ENCODE peak calls at places on chromosomes 1 and 21, in six cellular contexts. H is lower lobe of right lung, Y is neural crest cell, W is left ventricle myocardium inferior, G is body of pancreas, F is upper lobe of left lung. R is an unnamed sample.

GRCh38 chr1:46532498-46533178 is 18.8 kb downstream of the KNCN start:
- DNase-seq in F (peak), H (peak), Y (peak), G (peak), W (peak), R (peak)

GRCh38 chr1:174013864-174014418 is 8.2 kb downstream of the RC3H1 start:
- DNase-seq in Y (no peak), F (no peak), W (no peak), G (no peak), H (no peak), R (no peak)

GRCh38 chr1:198663996-198664789 is 25.4 kb downstream of the PTPRC start:
- DNase-seq in Y (no peak), H (no peak), G (no peak), F (no peak), W (no peak), R (no peak)

GRCh38 chr1:165592945-165593823 is 37.9 kb upstream of the MGST3 start:
- DNase-seq in W (peak), Y (peak), G (peak), H (no peak), F (no peak), R (peak)

GRCh38 chr1:112017183-112017582 is 27.7 kb upstream of the KCND3 start:
- DNase-seq in F (no peak), Y (no peak), W (no peak), G (no peak), H (no peak), R (no peak)

GRCh38 chr1:178126261-178126660 is 32.4 kb downstream of the RASAL2 start:
- DNase-seq in W (no peak), G (no peak), H (no peak), F (no peak), Y (no peak), R (no peak)

GRCh38 chr1:200625381-200625824 is 4.9 kb upstream of the KIF14 start:
- DNase-seq in Y (no peak), F (no peak), G (no peak), W (no peak), H (no peak), R (no peak)

GRCh38 chr1:60341274-60341673 is 267.7 kb upstream of the C1orf87 start:
- DNase-seq in W (no peak), Y (no peak), G (no peak), F (no peak), H (no peak), R (no peak)

GRCh38 chr21:38504056-38504455 is 5.8 kb upstream of the ERG start:
- DNase-seq in Y (no peak), G (no peak), F (no peak), W (no peak), H (no peak), R (no peak)

GRCh38 chr1:230401763-230402294 is 24.3 kb downstream of the PGBD5 start:
- DNase-seq in H (no peak), Y (no peak), F (peak), W (no peak), G (peak), R (no peak)

DNA sequence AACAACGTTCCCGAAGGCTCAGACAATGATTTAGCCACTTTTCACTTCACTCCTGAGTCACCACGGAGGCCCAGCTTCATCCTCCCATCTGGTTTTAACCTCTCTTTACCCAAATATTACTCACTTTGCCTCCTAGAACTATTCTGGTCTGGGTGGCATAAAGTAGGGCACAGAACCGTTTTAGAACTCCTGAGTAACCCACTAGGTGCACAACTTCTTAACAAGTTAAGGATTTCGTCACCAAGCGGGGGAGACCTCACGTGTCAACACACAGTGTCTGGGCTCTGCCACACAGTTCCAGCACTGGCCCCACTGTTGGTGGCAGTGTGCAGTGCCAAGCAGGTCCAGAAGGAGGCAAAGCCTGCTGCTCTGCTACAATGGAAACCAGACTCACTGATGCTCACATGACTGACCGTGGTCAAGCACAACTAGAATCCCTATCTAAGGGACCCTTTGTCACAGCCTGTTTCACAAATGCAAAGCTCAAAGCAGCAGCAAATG is 121.7 kb downstream of the SIPA1L2 start:
- DNase-seq in F (no peak), H (no peak), G (no peak), Y (no peak), W (no peak), R (no peak)
- TF ChIP-seq CTCF in F (no peak), H (no peak), G (no peak), Y (no peak), W (peak), R (peak)

GRCh38 chr21:46316708-46317324 is 6.9 kb downstream of the C21orf58 start:
- DNase-seq in G (no peak), W (no peak), H (no peak), Y (no peak), F (no peak), R (no peak)

GRCh38 chr21:46317710-46318463 is 5.8 kb downstream of the C21orf58 start:
- DNase-seq in G (peak), W (peak), H (no peak), Y (no peak), F (peak), R (no peak)

GRCh38 chr21:46311568-46311967 is 12.1 kb downstream of the C21orf58 start:
- DNase-seq in F (no peak), W (no peak), H (no peak), G (no peak), Y (no peak), R (no peak)

GRCh38 chr21:46318464-46318845 is 5.2 kb downstream of the C21orf58 start:
- DNase-seq in Y (no peak), H (no peak), W (no peak), G (no peak), F (no peak), R (no peak)

DNA sequence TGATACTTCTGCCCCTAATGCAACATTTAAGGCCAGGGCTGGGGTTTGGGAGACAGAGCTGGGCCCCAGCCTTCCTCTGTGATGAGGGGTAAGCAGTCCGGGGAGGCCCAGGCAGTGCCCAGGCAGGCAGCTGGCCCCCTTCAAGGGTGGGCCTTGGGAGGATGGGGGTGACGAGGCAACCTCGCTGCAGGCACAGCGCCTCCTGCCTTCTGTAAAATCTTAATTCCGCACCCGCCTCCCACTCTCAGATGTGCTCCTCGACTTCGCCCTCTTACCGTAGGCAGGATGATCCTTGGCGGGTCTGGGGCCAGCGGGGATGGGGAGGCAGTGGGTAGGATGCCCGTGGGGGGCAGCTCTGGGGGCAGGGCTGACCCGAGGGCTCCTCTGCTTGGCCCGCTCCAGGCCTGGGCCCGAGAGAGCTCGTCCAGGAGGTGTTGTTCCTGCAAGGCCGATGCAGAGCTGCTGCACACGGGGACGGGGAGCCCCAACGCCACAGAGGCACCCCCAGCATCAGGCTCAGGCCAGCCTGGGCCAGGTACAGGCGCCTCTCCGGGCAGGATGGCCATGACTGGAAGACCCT is 9.1 kb downstream of the C21orf58 start:
- DNase-seq in H (no peak), F (no peak), G (no peak), W (no peak), Y (no peak), R (no peak)
- TF ChIP-seq CTCF in H (no peak), F (no peak), G (no peak), W (no peak), Y (no peak), R (no peak)

DNA sequence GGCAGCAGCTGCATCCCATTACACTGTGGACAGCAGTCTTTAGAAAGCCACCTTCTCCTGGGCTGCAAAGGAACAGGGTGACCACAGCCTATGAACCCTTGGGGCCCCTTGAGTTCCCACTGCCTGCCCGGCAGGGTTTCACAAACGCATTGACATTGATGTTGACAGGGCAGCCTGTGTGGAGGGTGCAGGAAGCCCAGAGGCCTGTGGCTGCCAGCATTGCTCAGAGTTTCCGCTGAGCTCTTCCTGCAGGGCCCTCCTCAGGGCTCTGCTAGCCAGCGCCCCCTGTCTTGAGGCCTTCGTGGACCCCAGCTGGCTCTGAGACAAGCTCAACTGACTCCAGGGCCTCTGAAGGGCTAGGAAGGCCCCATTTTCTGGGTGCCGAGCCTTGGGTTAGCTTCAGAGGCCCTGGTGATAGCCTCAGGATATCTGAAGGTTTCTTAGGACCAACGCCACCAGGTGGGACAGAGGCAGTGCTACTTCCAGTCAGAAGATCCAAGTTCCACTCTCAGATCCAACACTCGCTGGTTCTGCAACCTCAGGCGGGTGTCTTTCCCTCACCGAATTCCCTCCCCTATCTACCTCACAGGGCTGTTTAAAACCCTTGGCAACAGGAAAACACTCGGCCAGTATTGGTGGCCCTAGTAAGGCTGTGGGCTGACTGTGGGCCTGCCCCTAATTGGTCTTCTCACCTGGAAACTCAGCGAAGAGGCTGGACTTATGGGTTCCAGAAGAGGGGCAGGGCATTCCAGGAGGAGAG is 27.2 kb upstream of the EPS8L3 start:
- DNase-seq in G (no peak), F (no peak), H (peak), Y (no peak), W (peak), R (peak)
- TF ChIP-seq CTCF in G (peak), F (peak), H (peak), Y (peak), W (peak), R (peak)

GRCh38 chr1:44239337-44239960 is 26.2 kb downstream of the DMAP1 start:
- DNase-seq in H (peak), F (peak), W (no peak), G (no peak), Y (peak), R (no peak)
- TF ChIP-seq CTCF in H (peak), F (no peak), W (peak), G (no peak), Y (peak), R (peak)

GRCh38 chr1:16017461-16018303 is at the start of gene HSPB7:
- DNase-seq in F (peak), W (peak), Y (no peak), H (peak), G (peak), R (no peak)
- TF ChIP-seq CTCF in F (no peak), W (no peak), Y (no peak), H (no peak), G (no peak), R (no peak)